ENCODE peak calls at places on chromosomes 13 and 19, in four cellular contexts. N is coronary artery, K is T-helper 17 cell, R is A549. C is an unnamed sample.

GRCh38 chr19:40213251-40213793 is 4.9 kb downstream of the TTC9B start:
- DNase-seq in N (no peak), K (no peak), R (no peak), C (no peak)

GRCh38 chr19:38047048-38047435 is 140.0 kb downstream of the SIPA1L3 start:
- DNase-seq in N (no peak), K (no peak), R (no peak), C (no peak)

GRCh38 chr13:45331981-45332830 is 8.8 kb downstream of the TPT1 start:
- DNase-seq in N (no peak), K (no peak), R (no peak), C (no peak)

GRCh38 chr19:3351702-3352447 is 14.5 kb upstream of the NFIC start:
- DNase-seq in N (no peak), K (no peak), R (no peak), C (no peak)

GRCh38 chr13:22135446-22135845 is 464.6 kb downstream of the FGF9 start:
- DNase-seq in N (no peak), K (no peak), R (no peak), C (no peak)

GRCh38 chr19:55041627-55042343 is 3.7 kb upstream of the GP6 start:
- DNase-seq in N (no peak), K (no peak), R (no peak), C (no peak)

GRCh38 chr19:21848706-21849105 is 12.7 kb upstream of the ZNF43 start:
- DNase-seq in N (no peak), K (no peak), R (peak), C (peak)

GRCh38 chr13:65638572-65639168 is 1591.5 kb downstream of the PCDH9 start:
- DNase-seq in N (no peak), K (no peak), R (peak), C (peak)

GRCh38 chr19:15330801-15331418 is 1.4 kb downstream of the BRD4 start:
- DNase-seq in N (no peak), K (no peak), R (peak), C (peak)

GRCh38 chr19:9939301-9939913 is 3.1 kb upstream of the OLFM2 start:
- DNase-seq in N (no peak), K (no peak), R (no peak), C (no peak)

GRCh38 chr13:49497272-49497671 is 1.5 kb downstream of the PHF11 start:
- DNase-seq in N (no peak), K (no peak), R (no peak), C (no peak)

GRCh38 chr19:55147408-55148251 is 1.4 kb downstream of the TNNT1 start:
- DNase-seq in N (no peak), K (no peak), R (no peak), C (no peak)